ENCODE peak calls at places on chromosomes 13 and 19, in five cellular contexts. W, B, K, Y and D are unnamed samples.

GRCh38 chr19:7975037-7975436 is 30.4 kb downstream of the ELAVL1 start:
- DNase-seq in B (no peak), Y (no peak), W (no peak), K (no peak), D (no peak)

GRCh38 chr19:15616627-15617270 is 1.7 kb downstream of the CYP4F8 start:
- DNase-seq in Y (no peak), K (no peak), B (no peak), W (no peak), D (no peak)

GRCh38 chr19:4295972-4296771 is 6.0 kb downstream of the TMIGD2 start:
- DNase-seq in Y (peak; percentile 97), W (no peak), K (no peak), B (no peak), D (no peak)

GRCh38 chr13:24050292-24050711 is 110.2 kb upstream of the SPATA13 start:
- DNase-seq in K (no peak), B (peak; percentile 57), W (no peak), Y (no peak), D (no peak)

GRCh38 chr13:61151062-61151461 is 264.6 kb downstream of the PCDH20 start:
- DNase-seq in K (no peak), W (no peak), Y (no peak), B (no peak), D (no peak)

GRCh38 chr19:38165335-38165734 is 58.7 kb downstream of the DPF1 start:
- DNase-seq in Y (no peak), B (no peak), W (no peak), K (no peak), D (no peak)

GRCh38 chr19:1252221-1252817 is 3.9 kb downstream of the MIDN start:
- DNase-seq in K (peak; percentile 71), B (peak; percentile 87), Y (no peak), W (no peak), D (peak; percentile 83)

GRCh38 chr13:66558511-66558910 is 671.6 kb downstream of the PCDH9 start:
- DNase-seq in K (no peak), W (no peak), Y (no peak), B (no peak), D (no peak)

GRCh38 chr13:49620170-49620621 is 8.1 kb upstream of the ARL11 start:
- DNase-seq in Y (no peak), K (no peak), W (no peak), B (no peak), D (no peak)

GRCh38 chr13:41639237-41639904 is 182.0 kb downstream of the RGCC start:
- DNase-seq in K (no peak), W (no peak), B (no peak), Y (no peak), D (no peak)

GRCh38 chr19:5480427-5480836 is 25.2 kb downstream of the ZNRF4 start:
- DNase-seq in B (no peak), Y (no peak), W (peak; percentile 6), K (peak; percentile 38), D (peak; percentile 50)

GRCh38 chr13:50577806-50578205 is 265.7 kb downstream of the DLEU7 start:
- DNase-seq in B (no peak), W (no peak), Y (no peak), K (no peak), D (no peak)

GRCh38 chr19:2974342-2974932 is 2.9 kb upstream of the TLE6 start:
- DNase-seq in K (no peak), B (no peak), W (no peak), Y (no peak), D (no peak)

GRCh38 chr13:34352958-34353357 is 535.0 kb downstream of the RFC3 start:
- DNase-seq in B (no peak), W (no peak), K (no peak), Y (no peak), D (no peak)

GRCh38 chr19:18165794-18166544 is 7.6 kb upstream of the IFI30 start:
- DNase-seq in W (no peak), Y (no peak), B (no peak), K (no peak), D (no peak)

GRCh38 chr19:13208131-13208963 is 58.1 kb downstream of the IER2 start:
- DNase-seq in B (peak; percentile 45), K (peak; percentile 55), W (peak; percentile 39), Y (no peak), D (peak; percentile 86)

GRCh38 chr19:29785955-29786589 is 25.7 kb upstream of the CCNE1 start:
- DNase-seq in K (peak; percentile 12), B (peak; percentile 30), W (no peak), Y (no peak), D (peak; percentile 42)

GRCh38 chr19:516884-517424 is 9.7 kb downstream of the TPGS1 start:
- DNase-seq in Y (no peak), W (no peak), K (no peak), B (no peak), D (no peak)

GRCh38 chr19:17504030-17504429 is 7.4 kb upstream of the PGLS start:
- DNase-seq in Y (no peak), K (no peak), W (no peak), B (no peak), D (no peak)

GRCh38 chr19:952680-953500 is 27.1 kb downstream of the ARID3A start:
- DNase-seq in K (no peak), W (no peak), B (no peak), Y (no peak), D (peak; percentile 45)

GRCh38 chr13:111270765-111271164 is 49.7 kb upstream of the TEX29 start:
- DNase-seq in B (no peak), Y (no peak), K (no peak), W (no peak), D (no peak)

GRCh38 chr13:73060251-73061160 is 1.7 kb downstream of the KLF5 start:
- DNase-seq in Y (no peak), W (no peak), B (peak; percentile 41), K (peak; percentile 1), D (peak; percentile 31)

GRCh38 chr19:518292-519231 is 11.3 kb downstream of the TPGS1 start:
- DNase-seq in W (peak; percentile 53), Y (no peak), B (no peak), K (peak; percentile 67), D (peak; percentile 69)